ENCODE peak calls at places on chromosomes 4 and X, in nine cellular contexts. I, A, B, R, Y, J, N, X and L are unnamed samples.

GRCh38 chr4:26522478-26522877 is 32.2 kb upstream of the CCKAR start:
- DNase-seq in I (no peak), A (no peak), B (no peak), R (no peak), Y (no peak), J (peak), N (peak), X (no peak), L (no peak)

GRCh38 chrX:33968611-33969010 is 163.5 kb downstream of the FAM47A start:
- DNase-seq in I (no peak), A (no peak), B (no peak), R (no peak), Y (no peak), J (no peak), N (no peak), X (no peak), L (no peak)

GRCh38 chr4:85557016-85557901 is 82.3 kb downstream of the ARHGAP24 start:
- DNase-seq in I (no peak), A (no peak), B (no peak), R (no peak), Y (no peak), J (no peak), N (no peak), X (no peak), L (peak)

GRCh38 chr4:128606173-128606572 is 203.3 kb upstream of the JADE1 start:
- DNase-seq in I (no peak), A (no peak), B (no peak), R (no peak), Y (no peak), J (peak), N (peak), X (no peak), L (no peak)

GRCh38 chr4:143626134-143626859 is 74.2 kb downstream of the FREM3 start:
- DNase-seq in I (no peak), A (no peak), B (peak), R (no peak), Y (no peak), J (peak), N (no peak), X (no peak), L (no peak)

GRCh38 chr4:109998867-109999303 is 86.2 kb downstream of the EGF start:
- DNase-seq in I (peak), A (no peak), B (no peak), R (peak), Y (peak), J (peak), N (peak), X (no peak), L (peak)

GRCh38 chr4:102411416-102411815 is 66.1 kb upstream of the SLC39A8 start:
- DNase-seq in I (no peak), A (no peak), B (no peak), R (no peak), Y (no peak), J (no peak), N (no peak), X (no peak), L (no peak)

GRCh38 chrX:41960142-41960541 is 36.8 kb upstream of the CASK start:
- DNase-seq in I (no peak), A (no peak), B (no peak), R (no peak), Y (no peak), J (no peak), N (no peak), X (no peak), L (no peak)

GRCh38 chrX:21932277-21932996 is 8.1 kb upstream of the SMS start:
- DNase-seq in I (no peak), A (no peak), B (no peak), R (peak), Y (no peak), J (peak), N (peak), X (no peak), L (no peak)

GRCh38 chrX:153477039-153477438 is 6.7 kb upstream of the HAUS7 start:
- DNase-seq in I (peak), A (no peak), B (no peak), R (peak), Y (no peak), J (peak), N (peak), X (no peak), L (no peak)

GRCh38 chrX:106963111-106963510 is 36.9 kb downstream of the MORC4 start:
- DNase-seq in I (no peak), A (no peak), B (no peak), R (no peak), Y (no peak), J (no peak), N (no peak), X (no peak), L (no peak)

GRCh38 chr4:19838858-19839257 is 412.8 kb upstream of the SLIT2 start:
- DNase-seq in I (no peak), A (no peak), B (no peak), R (no peak), Y (no peak), J (no peak), N (no peak), X (no peak), L (no peak)

GRCh38 chrX:12307961-12308360 is 169.7 kb downstream of the FRMPD4 start:
- DNase-seq in I (no peak), A (no peak), B (no peak), R (no peak), Y (no peak), J (no peak), N (no peak), X (no peak), L (no peak)

GRCh38 chr4:76504613-76505465 is 69.8 kb downstream of the SHROOM3 start:
- DNase-seq in I (peak), A (no peak), B (no peak), R (peak), Y (peak), J (peak), N (peak), X (no peak), L (peak)

GRCh38 chrX:38271154-38271716 is 50.6 kb upstream of the SRPX start:
- DNase-seq in I (no peak), A (no peak), B (no peak), R (no peak), Y (no peak), J (peak), N (peak), X (no peak), L (peak)

GRCh38 chr4:125049711-125050110 is 265.0 kb upstream of the FAT4 start:
- DNase-seq in I (no peak), A (no peak), B (no peak), R (no peak), Y (no peak), J (no peak), N (no peak), X (no peak), L (no peak)

GRCh38 chr4:103934178-103934789 is 214.5 kb upstream of the TACR3 start:
- DNase-seq in I (peak), A (no peak), B (no peak), R (no peak), Y (peak), J (peak), N (peak), X (no peak), L (peak)

GRCh38 chr4:25823632-25824031 is 39.2 kb downstream of the SEL1L3 start:
- DNase-seq in I (peak), A (no peak), B (no peak), R (no peak), Y (no peak), J (no peak), N (no peak), X (no peak), L (no peak)

GRCh38 chr4:8617486-8618040 is 25.0 kb downstream of the CPZ start:
- DNase-seq in I (no peak), A (no peak), B (no peak), R (no peak), Y (no peak), J (no peak), N (no peak), X (no peak), L (no peak)

GRCh38 chr4:25441519-25442117 is 64.6 kb downstream of the ANAPC4 start:
- DNase-seq in I (peak), A (no peak), B (peak), R (peak), Y (no peak), J (peak), N (peak), X (peak), L (peak)

GRCh38 chr4:155578726-155579385 is 87.8 kb upstream of the GUCY1A1 start:
- DNase-seq in I (no peak), A (no peak), B (no peak), R (no peak), Y (no peak), J (peak), N (no peak), X (no peak), L (no peak)

GRCh38 chr4:98242538-98242937 is 18.6 kb upstream of the RAP1GDS1 start:
- DNase-seq in I (no peak), A (no peak), B (no peak), R (no peak), Y (no peak), J (no peak), N (no peak), X (no peak), L (no peak)

GRCh38 chrX:4240541-4241194 is 527.2 kb upstream of the PRKX start:
- DNase-seq in I (no peak), A (no peak), B (no peak), R (no peak), Y (peak), J (no peak), N (no peak), X (no peak), L (peak)

GRCh38 chr4:167456619-167457018 is 222.3 kb upstream of the SPOCK3 start:
- DNase-seq in I (no peak), A (no peak), B (no peak), R (no peak), Y (no peak), J (no peak), N (no peak), X (no peak), L (no peak)